ENCODE peak calls at places on chromosome 22, in six cellular contexts. S, Z, N, J, R and U are unnamed samples.

GRCh38 chr22:39240841-39241631 is 3.7 kb downstream of the PDGFB start:
- DNase-seq in S (peak), Z (no peak), N (no peak), J (no peak), R (no peak), U (peak)

GRCh38 chr22:32557424-32557823 is 82.8 kb downstream of the FBXO7 start:
- DNase-seq in S (peak), Z (no peak), N (no peak), J (no peak), R (no peak), U (no peak)

GRCh38 chr22:17678817-17679385 is 40.3 kb downstream of the BCL2L13 start:
- DNase-seq in S (no peak), Z (no peak), N (no peak), J (no peak), R (no peak), U (peak)

GRCh38 chr22:43849731-43850130 is 12.6 kb downstream of the SULT4A1 start:
- DNase-seq in S (no peak), Z (peak), N (no peak), J (no peak), R (no peak), U (no peak)

GRCh38 chr22:24099661-24100060 is 81.6 kb upstream of the SUSD2 start:
- DNase-seq in S (no peak), Z (no peak), N (no peak), J (no peak), R (no peak), U (no peak)

GRCh38 chr22:50268655-50269113 is 1.5 kb downstream of the MAPK11 start:
- DNase-seq in S (no peak), Z (no peak), N (no peak), J (no peak), R (no peak), U (no peak)

GRCh38 chr22:36325163-36326031 is 62.4 kb downstream of the MYH9 start:
- DNase-seq in S (peak), Z (no peak), N (peak), J (no peak), R (no peak), U (no peak)

GRCh38 chr22:19984201-19984753 is 32.3 kb downstream of the ARVCF start:
- DNase-seq in S (peak), Z (no peak), N (peak), J (no peak), R (no peak), U (peak)

GRCh38 chr22:19887251-19887985 is 32.7 kb upstream of the GNB1L start:
- DNase-seq in S (no peak), Z (no peak), N (no peak), J (no peak), R (no peak), U (no peak)

GRCh38 chr22:39808087-39808486 is 85.5 kb downstream of the ENTHD1 start:
- DNase-seq in S (no peak), Z (peak), N (peak), J (no peak), R (no peak), U (no peak)

GRCh38 chr22:38260760-38261477 is 11.9 kb downstream of the TMEM184B start:
- DNase-seq in S (no peak), Z (no peak), N (peak), J (peak), R (no peak), U (no peak)

GRCh38 chr22:41524809-41525449 is 19.3 kb downstream of the POLR3H start:
- DNase-seq in S (no peak), Z (no peak), N (no peak), J (no peak), R (no peak), U (no peak)

GRCh38 chr22:42785706-42786499 is 65.2 kb upstream of the A4GALT start:
- DNase-seq in S (no peak), Z (no peak), N (no peak), J (no peak), R (no peak), U (no peak)

GRCh38 chr22:44664149-44664548 is 37.9 kb upstream of the PRR5 start:
- DNase-seq in S (peak), Z (no peak), N (peak), J (no peak), R (no peak), U (no peak)

GRCh38 chr22:43637861-43638260 is 174.2 kb downstream of the EFCAB6 start:
- DNase-seq in S (no peak), Z (no peak), N (no peak), J (no peak), R (no peak), U (no peak)

GRCh38 chr22:19361501-19362103 is 69.9 kb downstream of the HIRA start:
- DNase-seq in S (no peak), Z (no peak), N (no peak), J (no peak), R (no peak), U (no peak)

GRCh38 chr22:30286813-30287625 is 2.3 kb downstream of the CASTOR1 start:
- DNase-seq in S (peak), Z (peak), N (peak), J (peak), R (peak), U (peak)

GRCh38 chr22:45917700-45918454 is 59.1 kb downstream of the WNT7B start:
- DNase-seq in S (no peak), Z (no peak), N (no peak), J (no peak), R (no peak), U (no peak)

GRCh38 chr22:45917146-45917545 is 59.8 kb downstream of the WNT7B start:
- DNase-seq in S (no peak), Z (no peak), N (no peak), J (no peak), R (no peak), U (no peak)

GRCh38 chr22:45916515-45916914 is 60.4 kb downstream of the WNT7B start:
- DNase-seq in S (no peak), Z (no peak), N (no peak), J (no peak), R (no peak), U (no peak)

GRCh38 chr22:45919504-45920286 is 57.3 kb downstream of the WNT7B start:
- DNase-seq in S (no peak), Z (no peak), N (no peak), J (no peak), R (no peak), U (peak)

GRCh38 chr22:45918455-45919370 is 58.2 kb downstream of the WNT7B start:
- DNase-seq in S (no peak), Z (no peak), N (no peak), J (no peak), R (no peak), U (no peak)
- H3K14ac ChIP-seq in S (no peak), Z (peak), N (no peak), J (peak), R (no peak), U (no peak)

GRCh38 chr22:25680049-25680448 is 61.9 kb upstream of the MYO18B start:
- DNase-seq in S (no peak), Z (no peak), N (no peak), J (no peak), R (no peak), U (no peak)

GRCh38 chr22:25682071-25682470 is 59.9 kb upstream of the MYO18B start:
- DNase-seq in S (no peak), Z (no peak), N (no peak), J (no peak), R (no peak), U (no peak)

GRCh38 chr22:25680949-25681348 is 61.0 kb upstream of the MYO18B start:
- DNase-seq in S (no peak), Z (no peak), N (no peak), J (no peak), R (no peak), U (peak)
- H3K14ac ChIP-seq in S (no peak), Z (no peak), N (no peak), J (no peak), R (no peak), U (no peak)

GRCh38 chr22:26168199-26168915 is 905 bp upstream of the SEZ6L start:
- DNase-seq in S (no peak), Z (peak), N (no peak), J (no peak), R (no peak), U (no peak)

GRCh38 chr22:26168934-26169311 is 339 bp upstream of the SEZ6L start:
- DNase-seq in S (no peak), Z (peak), N (no peak), J (no peak), R (no peak), U (no peak)

GRCh38 chr22:26170112-26170492 is 840 bp downstream of the SEZ6L start:
- DNase-seq in S (no peak), Z (peak), N (no peak), J (no peak), R (no peak), U (no peak)

GRCh38 chr22:26170795-26171194 is 1.5 kb downstream of the SEZ6L start:
- DNase-seq in S (no peak), Z (peak), N (no peak), J (peak), R (no peak), U (no peak)

GRCh38 chr22:26169312-26170111 is at the start of gene SEZ6L:
- DNase-seq in S (no peak), Z (peak), N (no peak), J (peak), R (no peak), U (no peak)
- H3K14ac ChIP-seq in S (no peak), Z (no peak), N (no peak), J (no peak), R (no peak), U (no peak)

GRCh38 chr22:48805516-48805915 is 1022.2 kb downstream of the BRD1 start:
- DNase-seq in S (no peak), Z (no peak), N (no peak), J (no peak), R (no peak), U (no peak)

GRCh38 chr22:48804811-48805301 is 1022.8 kb downstream of the BRD1 start:
- DNase-seq in S (no peak), Z (no peak), N (no peak), J (no peak), R (no peak), U (no peak)

GRCh38 chr22:48807155-48807554 is 1020.5 kb downstream of the BRD1 start:
- DNase-seq in S (no peak), Z (no peak), N (no peak), J (no peak), R (no peak), U (no peak)

GRCh38 chr22:48808038-48808960 is 1019.4 kb downstream of the BRD1 start:
- DNase-seq in S (no peak), Z (no peak), N (no peak), J (no peak), R (no peak), U (no peak)

GRCh38 chr22:48806227-48806781 is 1021.4 kb downstream of the BRD1 start:
- DNase-seq in S (no peak), Z (no peak), N (no peak), J (no peak), R (no peak), U (no peak)
- H3K14ac ChIP-seq in S (no peak), Z (peak), N (no peak), J (peak), R (no peak), U (no peak)

GRCh38 chr22:26514419-26515161 is 2.3 kb upstream of the TFIP11 start:
- DNase-seq in S (no peak), Z (no peak), N (no peak), J (no peak), R (no peak), U (no peak)
- H3K14ac ChIP-seq in S (no peak), Z (no peak), N (no peak), J (no peak), R (no peak), U (no peak)

GRCh38 chr22:48321986-48322545 is 1505.6 kb downstream of the BRD1 start:
- DNase-seq in S (no peak), Z (no peak), N (no peak), J (no peak), R (no peak), U (no peak)

GRCh38 chr22:48319321-48320047 is 1508.2 kb downstream of the BRD1 start:
- DNase-seq in S (no peak), Z (no peak), N (no peak), J (no peak), R (no peak), U (no peak)

GRCh38 chr22:48320671-48321515 is 1506.8 kb downstream of the BRD1 start:
- DNase-seq in S (no peak), Z (no peak), N (no peak), J (no peak), R (no peak), U (no peak)

GRCh38 chr22:48318575-48319320 is 1508.9 kb downstream of the BRD1 start:
- DNase-seq in S (no peak), Z (no peak), N (no peak), J (no peak), R (no peak), U (no peak)

GRCh38 chr22:48320048-48320655 is 1507.5 kb downstream of the BRD1 start:
- DNase-seq in S (no peak), Z (no peak), N (no peak), J (no peak), R (no peak), U (no peak)
- H3K14ac ChIP-seq in S (no peak), Z (no peak), N (no peak), J (peak), R (no peak), U (no peak)

GRCh38 chr22:34975721-34976120 is 90.2 kb upstream of the ISX start:
- DNase-seq in S (no peak), Z (peak), N (no peak), J (no peak), R (no peak), U (no peak)
- H3K14ac ChIP-seq in S (no peak), Z (no peak), N (no peak), J (no peak), R (no peak), U (no peak)